ENCODE peak calls at places on chromosome 7, in nine cellular contexts. One of them, this sample, is unnamed.

GRCh38 chr7:80686576-80686975 is 48.1 kb downstream of the CD36 start:
- DNase-seq in CD8-positive, alpha-beta memory T cell: no peak
- DNase-seq in right atrium auricular region: no peak
- DNase-seq in brain microvascular endothelial cell: no peak
- DNase-seq in astrocyte of the cerebellum: no peak
- DNase-seq in heart right ventricle: no peak
- DNase-seq in Panc1: no peak
- DNase-seq in HCT116: no peak
- DNase-seq in choroid plexus epithelial cell: peak
- DNase-seq in this sample: no peak

GRCh38 chr7:12146813-12147212 is 64.3 kb upstream of the TMEM106B start:
- DNase-seq in choroid plexus epithelial cell: no peak
- DNase-seq in heart right ventricle: no peak
- DNase-seq in HCT116: no peak
- DNase-seq in brain microvascular endothelial cell: no peak
- DNase-seq in astrocyte of the cerebellum: no peak
- DNase-seq in Panc1: no peak
- DNase-seq in CD8-positive, alpha-beta memory T cell: peak
- DNase-seq in right atrium auricular region: no peak
- DNase-seq in this sample: no peak

GRCh38 chr7:36810476-36810875 is 86.2 kb upstream of the AOAH start:
- DNase-seq in Panc1: no peak
- DNase-seq in right atrium auricular region: no peak
- DNase-seq in CD8-positive, alpha-beta memory T cell: no peak
- DNase-seq in HCT116: no peak
- DNase-seq in brain microvascular endothelial cell: no peak
- DNase-seq in astrocyte of the cerebellum: no peak
- DNase-seq in heart right ventricle: no peak
- DNase-seq in choroid plexus epithelial cell: no peak
- DNase-seq in this sample: no peak

GRCh38 chr7:16431646-16432424 is 10.5 kb upstream of the CRPPA start:
- DNase-seq in Panc1: no peak
- DNase-seq in CD8-positive, alpha-beta memory T cell: peak
- DNase-seq in heart right ventricle: peak
- DNase-seq in right atrium auricular region: no peak
- DNase-seq in choroid plexus epithelial cell: peak
- DNase-seq in HCT116: peak
- DNase-seq in astrocyte of the cerebellum: no peak
- DNase-seq in brain microvascular endothelial cell: no peak
- DNase-seq in this sample: no peak

GRCh38 chr7:4744391-4745264 is 30.8 kb upstream of the AP5Z1 start:
- DNase-seq in HCT116: peak
- DNase-seq in CD8-positive, alpha-beta memory T cell: peak
- DNase-seq in astrocyte of the cerebellum: peak
- DNase-seq in brain microvascular endothelial cell: peak
- DNase-seq in choroid plexus epithelial cell: peak
- DNase-seq in Panc1: peak
- DNase-seq in heart right ventricle: peak
- DNase-seq in right atrium auricular region: peak
- DNase-seq in this sample: peak

GRCh38 chr7:84337386-84337785 is 142.8 kb upstream of the SEMA3A start:
- DNase-seq in CD8-positive, alpha-beta memory T cell: no peak
- DNase-seq in astrocyte of the cerebellum: peak
- DNase-seq in HCT116: no peak
- DNase-seq in right atrium auricular region: no peak
- DNase-seq in heart right ventricle: no peak
- DNase-seq in brain microvascular endothelial cell: peak
- DNase-seq in choroid plexus epithelial cell: peak
- DNase-seq in Panc1: no peak
- DNase-seq in this sample: peak

GRCh38 chr7:2521952-2522591 is 2.5 kb downstream of the LFNG start:
- DNase-seq in astrocyte of the cerebellum: no peak
- DNase-seq in heart right ventricle: peak
- DNase-seq in CD8-positive, alpha-beta memory T cell: peak
- DNase-seq in Panc1: no peak
- DNase-seq in HCT116: no peak
- DNase-seq in brain microvascular endothelial cell: no peak
- DNase-seq in right atrium auricular region: no peak
- DNase-seq in choroid plexus epithelial cell: no peak
- DNase-seq in this sample: no peak

GRCh38 chr7:46201966-46202365 is 280.9 kb upstream of the IGFBP3 start:
- DNase-seq in brain microvascular endothelial cell: no peak
- DNase-seq in HCT116: no peak
- DNase-seq in right atrium auricular region: no peak
- DNase-seq in Panc1: no peak
- DNase-seq in choroid plexus epithelial cell: no peak
- DNase-seq in astrocyte of the cerebellum: no peak
- DNase-seq in CD8-positive, alpha-beta memory T cell: no peak
- DNase-seq in heart right ventricle: no peak
- DNase-seq in this sample: no peak

GRCh38 chr7:117251687-117252086 is 71.2 kb downstream of the WNT2 start:
- DNase-seq in choroid plexus epithelial cell: peak
- DNase-seq in astrocyte of the cerebellum: peak
- DNase-seq in heart right ventricle: no peak
- DNase-seq in CD8-positive, alpha-beta memory T cell: no peak
- DNase-seq in Panc1: no peak
- DNase-seq in right atrium auricular region: no peak
- DNase-seq in brain microvascular endothelial cell: peak
- DNase-seq in HCT116: no peak
- DNase-seq in this sample: peak

DNA sequence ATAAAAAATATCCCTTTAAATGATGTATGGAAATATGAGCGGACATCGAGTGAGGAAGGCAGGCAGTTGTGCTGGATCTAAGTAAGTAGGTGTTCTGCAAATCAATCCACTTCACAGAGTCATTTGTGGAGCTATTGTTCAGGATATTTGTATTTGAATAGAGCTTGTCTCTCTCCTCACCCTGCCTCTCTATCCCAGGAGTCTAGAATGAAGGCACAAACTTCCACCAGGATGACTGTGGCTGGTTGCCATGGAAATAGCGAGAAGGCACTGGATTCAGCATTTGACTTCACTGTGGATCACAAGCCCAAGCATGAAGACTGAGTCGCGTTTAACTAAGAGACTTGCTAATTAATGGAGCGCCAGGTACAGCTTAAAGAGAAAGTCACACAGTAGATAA is 53.2 kb downstream of the NPY start:
- DNase-seq in HCT116: no peak
- DNase-seq in heart right ventricle: no peak
- DNase-seq in Panc1: no peak
- DNase-seq in brain microvascular endothelial cell: no peak
- DNase-seq in choroid plexus epithelial cell: no peak
- DNase-seq in right atrium auricular region: no peak
- DNase-seq in astrocyte of the cerebellum: no peak
- DNase-seq in CD8-positive, alpha-beta memory T cell: no peak
- DNase-seq in this sample: no peak
- H3K4me3 ChIP-seq in HCT116: no peak
- H3K4me3 ChIP-seq in heart right ventricle: no peak
- H3K4me3 ChIP-seq in Panc1: no peak
- H3K4me3 ChIP-seq in brain microvascular endothelial cell: no peak
- H3K4me3 ChIP-seq in choroid plexus epithelial cell: no peak
- H3K4me3 ChIP-seq in right atrium auricular region: no peak
- H3K4me3 ChIP-seq in astrocyte of the cerebellum: no peak
- H3K4me3 ChIP-seq in CD8-positive, alpha-beta memory T cell: no peak
- H3K4me3 ChIP-seq in this sample: no peak

DNA sequence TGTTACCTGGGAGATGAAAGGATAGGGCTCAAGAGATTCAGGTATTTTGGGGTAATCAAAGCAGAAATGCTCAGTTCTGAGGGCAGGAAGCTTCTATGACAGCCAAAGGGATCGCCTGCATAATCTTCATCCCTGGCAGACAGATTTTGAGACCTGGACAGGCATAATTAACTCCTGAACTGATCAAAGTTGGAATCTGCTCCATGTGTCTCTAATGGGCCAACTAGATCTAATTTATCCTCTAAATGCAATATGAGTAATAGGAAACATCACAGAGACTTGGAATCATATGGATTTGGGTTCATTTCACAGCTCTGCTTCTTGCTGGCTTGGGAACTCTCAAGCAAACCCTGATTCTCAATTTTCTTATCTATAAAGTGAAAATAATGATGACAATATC is 41.2 kb upstream of the EPHB6 start:
- DNase-seq in HCT116: no peak
- DNase-seq in astrocyte of the cerebellum: no peak
- DNase-seq in heart right ventricle: no peak
- DNase-seq in right atrium auricular region: no peak
- DNase-seq in choroid plexus epithelial cell: no peak
- DNase-seq in brain microvascular endothelial cell: no peak
- DNase-seq in CD8-positive, alpha-beta memory T cell: no peak
- DNase-seq in Panc1: no peak
- DNase-seq in this sample: no peak
- H3K4me3 ChIP-seq in HCT116: no peak
- H3K4me3 ChIP-seq in astrocyte of the cerebellum: no peak
- H3K4me3 ChIP-seq in heart right ventricle: no peak
- H3K4me3 ChIP-seq in right atrium auricular region: no peak
- H3K4me3 ChIP-seq in choroid plexus epithelial cell: no peak
- H3K4me3 ChIP-seq in brain microvascular endothelial cell: no peak
- H3K4me3 ChIP-seq in CD8-positive, alpha-beta memory T cell: no peak
- H3K4me3 ChIP-seq in Panc1: no peak
- H3K4me3 ChIP-seq in this sample: no peak

GRCh38 chr7:101814081-101814995 is 3.1 kb upstream of the CUX1 start:
- DNase-seq in choroid plexus epithelial cell: peak
- DNase-seq in heart right ventricle: peak
- DNase-seq in astrocyte of the cerebellum: no peak
- DNase-seq in HCT116: no peak
- DNase-seq in brain microvascular endothelial cell: no peak
- DNase-seq in CD8-positive, alpha-beta memory T cell: peak
- DNase-seq in Panc1: peak
- DNase-seq in right atrium auricular region: no peak
- DNase-seq in this sample: no peak

GRCh38 chr7:101815826-101816488 is 1.5 kb upstream of the CUX1 start:
- DNase-seq in choroid plexus epithelial cell: peak
- DNase-seq in Panc1: no peak
- DNase-seq in astrocyte of the cerebellum: peak
- DNase-seq in brain microvascular endothelial cell: peak
- DNase-seq in HCT116: peak
- DNase-seq in right atrium auricular region: peak
- DNase-seq in heart right ventricle: peak
- DNase-seq in CD8-positive, alpha-beta memory T cell: peak
- DNase-seq in this sample: peak

GRCh38 chr7:101812595-101812994 is 4.8 kb upstream of the CUX1 start:
- DNase-seq in Panc1: no peak
- DNase-seq in astrocyte of the cerebellum: no peak
- DNase-seq in CD8-positive, alpha-beta memory T cell: no peak
- DNase-seq in heart right ventricle: no peak
- DNase-seq in brain microvascular endothelial cell: no peak
- DNase-seq in HCT116: no peak
- DNase-seq in right atrium auricular region: no peak
- DNase-seq in choroid plexus epithelial cell: no peak
- DNase-seq in this sample: no peak

GRCh38 chr7:101814996-101815825 is 2.2 kb upstream of the CUX1 start:
- DNase-seq in Panc1: no peak
- DNase-seq in right atrium auricular region: no peak
- DNase-seq in heart right ventricle: peak
- DNase-seq in choroid plexus epithelial cell: no peak
- DNase-seq in brain microvascular endothelial cell: no peak
- DNase-seq in astrocyte of the cerebellum: no peak
- DNase-seq in CD8-positive, alpha-beta memory T cell: peak
- DNase-seq in HCT116: no peak
- DNase-seq in this sample: no peak

DNA sequence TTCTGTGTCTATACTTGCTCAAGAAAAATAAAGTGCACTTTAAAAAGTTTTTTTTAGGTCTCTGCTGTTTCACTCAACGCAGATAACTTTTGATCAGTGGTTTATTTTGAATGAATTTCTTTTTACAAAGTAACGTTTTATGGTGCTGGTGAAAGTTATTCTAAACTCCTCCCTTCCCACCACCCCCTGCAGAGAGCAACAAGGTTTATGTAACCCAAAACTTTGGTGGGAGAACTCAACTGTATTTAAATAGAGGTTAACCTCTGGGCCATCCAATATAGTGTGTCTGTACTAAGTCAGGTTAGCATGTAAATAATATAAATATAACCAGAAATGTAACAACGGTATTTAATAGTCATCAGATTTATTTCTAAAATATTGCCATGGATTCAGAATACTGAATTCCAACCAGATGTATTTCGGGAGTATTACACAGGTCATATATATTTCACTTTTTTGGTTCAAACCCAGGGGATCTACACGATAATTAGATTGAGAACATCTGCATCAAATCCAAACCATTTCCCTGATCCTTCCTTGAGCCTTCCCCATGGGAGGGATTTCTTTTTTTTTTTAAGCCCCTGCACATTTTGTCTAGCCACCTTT is 3.9 kb upstream of the CUX1 start:
- DNase-seq in right atrium auricular region: no peak
- DNase-seq in Panc1: no peak
- DNase-seq in CD8-positive, alpha-beta memory T cell: no peak
- DNase-seq in brain microvascular endothelial cell: no peak
- DNase-seq in astrocyte of the cerebellum: no peak
- DNase-seq in HCT116: no peak
- DNase-seq in choroid plexus epithelial cell: no peak
- DNase-seq in heart right ventricle: no peak
- DNase-seq in this sample: no peak
- H3K4me3 ChIP-seq in right atrium auricular region: peak
- H3K4me3 ChIP-seq in Panc1: peak
- H3K4me3 ChIP-seq in CD8-positive, alpha-beta memory T cell: no peak
- H3K4me3 ChIP-seq in brain microvascular endothelial cell: peak
- H3K4me3 ChIP-seq in astrocyte of the cerebellum: no peak
- H3K4me3 ChIP-seq in HCT116: peak
- H3K4me3 ChIP-seq in choroid plexus epithelial cell: peak
- H3K4me3 ChIP-seq in heart right ventricle: peak
- H3K4me3 ChIP-seq in this sample: peak

GRCh38 chr7:71442492-71443196 is 310.7 kb downstream of the GALNT17 start:
- DNase-seq in CD8-positive, alpha-beta memory T cell: no peak
- DNase-seq in heart right ventricle: no peak
- DNase-seq in choroid plexus epithelial cell: peak
- DNase-seq in HCT116: no peak
- DNase-seq in astrocyte of the cerebellum: no peak
- DNase-seq in right atrium auricular region: no peak
- DNase-seq in brain microvascular endothelial cell: no peak
- DNase-seq in Panc1: no peak
- DNase-seq in this sample: no peak
- H3K4me3 ChIP-seq in CD8-positive, alpha-beta memory T cell: no peak
- H3K4me3 ChIP-seq in heart right ventricle: no peak
- H3K4me3 ChIP-seq in choroid plexus epithelial cell: no peak
- H3K4me3 ChIP-seq in HCT116: no peak
- H3K4me3 ChIP-seq in astrocyte of the cerebellum: no peak
- H3K4me3 ChIP-seq in right atrium auricular region: no peak
- H3K4me3 ChIP-seq in brain microvascular endothelial cell: no peak
- H3K4me3 ChIP-seq in Panc1: no peak
- H3K4me3 ChIP-seq in this sample: no peak

GRCh38 chr7:47328392-47329319 is 253.3 kb downstream of the TNS3 start:
- DNase-seq in HCT116: no peak
- DNase-seq in CD8-positive, alpha-beta memory T cell: no peak
- DNase-seq in heart right ventricle: peak
- DNase-seq in Panc1: no peak
- DNase-seq in choroid plexus epithelial cell: no peak
- DNase-seq in brain microvascular endothelial cell: no peak
- DNase-seq in right atrium auricular region: no peak
- DNase-seq in astrocyte of the cerebellum: no peak
- DNase-seq in this sample: no peak
- H3K4me3 ChIP-seq in HCT116: no peak
- H3K4me3 ChIP-seq in CD8-positive, alpha-beta memory T cell: no peak
- H3K4me3 ChIP-seq in heart right ventricle: peak
- H3K4me3 ChIP-seq in Panc1: no peak
- H3K4me3 ChIP-seq in choroid plexus epithelial cell: peak
- H3K4me3 ChIP-seq in brain microvascular endothelial cell: peak
- H3K4me3 ChIP-seq in right atrium auricular region: peak
- H3K4me3 ChIP-seq in astrocyte of the cerebellum: no peak
- H3K4me3 ChIP-seq in this sample: peak